ENCODE peak calls at places on chromosomes 1 and 21, in seven cellular contexts. One of them, this sample, is unnamed. For H3K9me2, the result is how much of the 10 kb centered on the place peaks cover.

GRCh38 chr1:224175615-224176014 is 7.4 kb upstream of the DEGS1 start:
- DNase-seq in HCT116: no peak
- DNase-seq in PC-9: no peak
- DNase-seq in MM.1S: no peak
- DNase-seq in GM23248: peak
- DNase-seq in PC-3: no peak
- DNase-seq in GM23338: peak
- DNase-seq in this sample: peak

GRCh38 chr1:30569384-30569783 is 154.0 kb downstream of the MATN1 start:
- DNase-seq in GM23338: peak
- DNase-seq in MM.1S: no peak
- DNase-seq in HCT116: peak
- DNase-seq in GM23248: peak
- DNase-seq in PC-9: no peak
- DNase-seq in PC-3: no peak
- DNase-seq in this sample: no peak

GRCh38 chr1:179807291-179807690 is 64.2 kb downstream of the FAM163A start:
- DNase-seq in PC-9: no peak
- DNase-seq in PC-3: no peak
- DNase-seq in GM23338: no peak
- DNase-seq in HCT116: no peak
- DNase-seq in MM.1S: no peak
- DNase-seq in GM23248: no peak
- DNase-seq in this sample: no peak

GRCh38 chr21:44934797-44935532 is 4.9 kb upstream of the SLX9 start:
- DNase-seq in PC-3: no peak
- DNase-seq in GM23248: no peak
- DNase-seq in GM23338: no peak
- DNase-seq in HCT116: no peak
- DNase-seq in PC-9: no peak
- DNase-seq in MM.1S: no peak
- DNase-seq in this sample: no peak

GRCh38 chr1:204151562-204152309 is at the start of gene ETNK2:
- DNase-seq in HCT116: no peak
- DNase-seq in MM.1S: peak
- DNase-seq in GM23338: peak
- DNase-seq in PC-9: peak
- DNase-seq in GM23248: peak
- DNase-seq in PC-3: peak
- DNase-seq in this sample: peak

GRCh38 chr21:43590220-43590619 is 69.1 kb downstream of the HSF2BP start:
- DNase-seq in HCT116: no peak
- DNase-seq in GM23338: no peak
- DNase-seq in PC-9: no peak
- DNase-seq in GM23248: peak
- DNase-seq in PC-3: no peak
- DNase-seq in MM.1S: no peak
- DNase-seq in this sample: no peak

GRCh38 chr1:202005958-202006357 is 4.4 kb upstream of the ELF3 start:
- DNase-seq in HCT116: no peak
- DNase-seq in PC-3: peak
- DNase-seq in MM.1S: no peak
- DNase-seq in GM23248: peak
- DNase-seq in GM23338: peak
- DNase-seq in PC-9: no peak
- DNase-seq in this sample: no peak

GRCh38 chr21:33848252-33848953 is 67.2 kb downstream of the ATP5PO start:
- DNase-seq in MM.1S: no peak
- DNase-seq in PC-9: peak
- DNase-seq in PC-3: peak
- DNase-seq in GM23338: no peak
- DNase-seq in GM23248: no peak
- DNase-seq in HCT116: no peak
- DNase-seq in this sample: no peak

GRCh38 chr1:233064988-233065387 is 114.6 kb downstream of the NTPCR start:
- DNase-seq in HCT116: no peak
- DNase-seq in MM.1S: no peak
- DNase-seq in GM23248: no peak
- DNase-seq in PC-9: no peak
- DNase-seq in PC-3: no peak
- DNase-seq in GM23338: no peak
- DNase-seq in this sample: no peak

GRCh38 chr1:203229471-203230178 is at the start of gene CHIT1:
- DNase-seq in MM.1S: no peak
- DNase-seq in GM23338: no peak
- DNase-seq in PC-9: no peak
- DNase-seq in PC-3: no peak
- DNase-seq in GM23248: peak
- DNase-seq in HCT116: no peak
- DNase-seq in this sample: no peak

GRCh38 chr1:99397029-99397428 is 132.7 kb downstream of the PLPPR4 start:
- DNase-seq in GM23248: no peak
- DNase-seq in GM23338: peak
- DNase-seq in PC-9: no peak
- DNase-seq in MM.1S: no peak
- DNase-seq in HCT116: no peak
- DNase-seq in PC-3: no peak
- DNase-seq in this sample: no peak

GRCh38 chr1:20100632-20101355 is 18.5 kb downstream of the PLA2G2D start:
- DNase-seq in MM.1S: peak
- DNase-seq in PC-3: peak
- DNase-seq in GM23248: peak
- DNase-seq in GM23338: peak
- DNase-seq in HCT116: peak
- DNase-seq in PC-9: peak
- DNase-seq in this sample: peak

GRCh38 chr1:200980452-200980772 is 43.1 kb downstream of the KIF21B start:
- DNase-seq in PC-9: no peak
- DNase-seq in GM23338: no peak
- DNase-seq in PC-3: no peak
- DNase-seq in HCT116: no peak
- DNase-seq in GM23248: no peak
- DNase-seq in MM.1S: no peak
- DNase-seq in this sample: no peak

GRCh38 chr1:31600641-31601040 is 16.8 kb upstream of the HCRTR1 start:
- DNase-seq in PC-3: no peak
- DNase-seq in GM23338: no peak
- DNase-seq in MM.1S: no peak
- DNase-seq in GM23248: no peak
- DNase-seq in PC-9: no peak
- DNase-seq in HCT116: no peak
- DNase-seq in this sample: no peak

GRCh38 chr1:91809267-91809666 is 76.7 kb downstream of the TGFBR3 start:
- DNase-seq in HCT116: no peak
- DNase-seq in GM23248: no peak
- DNase-seq in PC-9: no peak
- DNase-seq in MM.1S: no peak
- DNase-seq in GM23338: no peak
- DNase-seq in PC-3: no peak
- DNase-seq in this sample: no peak

GRCh38 chr1:85148524-85149250 is 52.1 kb downstream of the SYDE2 start:
- DNase-seq in PC-3: no peak
- DNase-seq in HCT116: no peak
- DNase-seq in GM23248: peak
- DNase-seq in MM.1S: no peak
- DNase-seq in GM23338: no peak
- DNase-seq in PC-9: peak
- DNase-seq in this sample: no peak

GRCh38 chr1:66090863-66091457 is 298.3 kb downstream of the PDE4B start:
- DNase-seq in PC-9: no peak
- DNase-seq in GM23248: peak
- DNase-seq in PC-3: no peak
- DNase-seq in HCT116: no peak
- DNase-seq in MM.1S: no peak
- DNase-seq in GM23338: peak
- DNase-seq in this sample: no peak

GRCh38 chr1:73674945-73675561 is 522.9 kb downstream of the LRRIQ3 start:
- DNase-seq in MM.1S: peak
- DNase-seq in GM23248: peak
- DNase-seq in PC-9: no peak
- DNase-seq in GM23338: peak
- DNase-seq in HCT116: no peak
- DNase-seq in PC-3: peak
- DNase-seq in this sample: peak

GRCh38 chr1:1247341-1247913 is 905 bp upstream of the C1QTNF12 start:
- DNase-seq in MM.1S: no peak
- DNase-seq in GM23248: no peak
- DNase-seq in PC-3: no peak
- DNase-seq in HCT116: no peak
- DNase-seq in GM23338: no peak
- DNase-seq in PC-9: no peak
- DNase-seq in this sample: no peak

GRCh38 chr1:1245178-1245839 is 1.2 kb downstream of the C1QTNF12 start:
- DNase-seq in MM.1S: no peak
- DNase-seq in PC-3: no peak
- DNase-seq in GM23338: no peak
- DNase-seq in PC-9: no peak
- DNase-seq in HCT116: no peak
- DNase-seq in GM23248: peak
- DNase-seq in this sample: no peak

GRCh38 chr1:1245840-1246205 is 699 bp downstream of the C1QTNF12 start:
- DNase-seq in HCT116: no peak
- DNase-seq in GM23338: no peak
- DNase-seq in MM.1S: no peak
- DNase-seq in PC-9: no peak
- DNase-seq in PC-3: no peak
- DNase-seq in GM23248: no peak
- DNase-seq in this sample: no peak

GRCh38 chr1:1246230-1246600 is 307 bp downstream of the C1QTNF12 start:
- DNase-seq in GM23248: peak
- DNase-seq in PC-3: no peak
- DNase-seq in HCT116: no peak
- DNase-seq in PC-9: no peak
- DNase-seq in MM.1S: no peak
- DNase-seq in GM23338: no peak
- DNase-seq in this sample: no peak

DNA sequence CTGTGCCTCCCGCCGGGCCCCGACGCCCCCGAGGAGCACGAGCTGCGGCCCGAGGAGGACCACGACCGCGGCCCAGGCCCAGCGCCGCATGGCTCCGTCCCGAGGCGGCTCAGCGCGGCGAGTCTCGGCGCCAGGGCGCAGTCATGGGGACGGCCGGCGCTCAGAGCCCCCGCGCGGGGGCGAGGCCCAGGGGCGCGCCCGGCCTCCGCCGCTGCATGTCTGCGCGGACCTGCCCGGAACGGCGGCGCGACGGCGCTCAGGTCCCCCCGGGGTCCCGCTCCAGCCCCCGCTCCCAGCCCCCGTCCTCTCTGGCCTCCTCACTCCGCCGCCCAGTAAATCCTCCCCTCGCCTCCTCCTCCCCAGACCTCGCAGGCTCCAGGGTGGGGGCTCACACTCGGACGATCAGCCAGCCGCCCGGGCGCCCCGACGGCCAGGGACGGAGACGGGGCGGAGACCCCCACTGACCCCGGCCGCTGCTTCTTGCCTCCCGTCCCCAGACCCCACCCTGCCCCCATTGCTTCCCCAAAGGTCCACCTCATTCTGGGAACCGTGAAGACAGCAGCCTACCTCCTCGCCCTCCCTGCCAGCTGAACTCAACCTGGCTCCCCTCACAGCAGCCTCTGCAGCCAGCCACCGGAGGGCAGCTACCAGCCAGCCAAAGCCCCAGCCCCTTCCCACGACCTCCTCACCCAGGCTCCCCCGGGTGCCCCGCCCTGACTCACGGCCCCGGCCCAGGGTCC is at the start of gene C1QTNF12:
- DNase-seq in PC-3: no peak
- DNase-seq in GM23338: peak
- DNase-seq in GM23248: peak
- DNase-seq in HCT116: no peak
- DNase-seq in PC-9: no peak
- DNase-seq in MM.1S: no peak
- DNase-seq in this sample: no peak
- TF ChIP-seq EZH2 in PC-3: no peak
- TF ChIP-seq EZH2 in GM23338: no peak
- TF ChIP-seq EZH2 in GM23248: no peak
- TF ChIP-seq EZH2 in HCT116: no peak
- TF ChIP-seq EZH2 in PC-9: no peak
- TF ChIP-seq EZH2 in MM.1S: no peak
- TF ChIP-seq EZH2 in this sample: no peak

GRCh38 chr1:25914074-25914995 is 8.1 kb upstream of the STMN1 start:
- DNase-seq in MM.1S: no peak
- DNase-seq in PC-3: no peak
- DNase-seq in GM23338: no peak
- DNase-seq in GM23248: peak
- DNase-seq in HCT116: no peak
- DNase-seq in PC-9: no peak
- DNase-seq in this sample: no peak
- H3K9me2 ChIP-seq in MM.1S: under half
- H3K9me2 ChIP-seq in PC-3: under half
- H3K9me2 ChIP-seq in GM23338: under half
- H3K9me2 ChIP-seq in GM23248: under half
- H3K9me2 ChIP-seq in HCT116: under half
- H3K9me2 ChIP-seq in PC-9: under half
- H3K9me2 ChIP-seq in this sample: under half

GRCh38 chr1:10693497-10694273 is 102.8 kb downstream of the CASZ1 start:
- DNase-seq in HCT116: no peak
- DNase-seq in GM23248: peak
- DNase-seq in PC-3: peak
- DNase-seq in GM23338: peak
- DNase-seq in PC-9: no peak
- DNase-seq in MM.1S: no peak
- DNase-seq in this sample: peak
- TF ChIP-seq EZH2 in HCT116: no peak
- TF ChIP-seq EZH2 in GM23248: no peak
- TF ChIP-seq EZH2 in PC-3: no peak
- TF ChIP-seq EZH2 in GM23338: no peak
- TF ChIP-seq EZH2 in PC-9: no peak
- TF ChIP-seq EZH2 in MM.1S: no peak
- TF ChIP-seq EZH2 in this sample: no peak

DNA sequence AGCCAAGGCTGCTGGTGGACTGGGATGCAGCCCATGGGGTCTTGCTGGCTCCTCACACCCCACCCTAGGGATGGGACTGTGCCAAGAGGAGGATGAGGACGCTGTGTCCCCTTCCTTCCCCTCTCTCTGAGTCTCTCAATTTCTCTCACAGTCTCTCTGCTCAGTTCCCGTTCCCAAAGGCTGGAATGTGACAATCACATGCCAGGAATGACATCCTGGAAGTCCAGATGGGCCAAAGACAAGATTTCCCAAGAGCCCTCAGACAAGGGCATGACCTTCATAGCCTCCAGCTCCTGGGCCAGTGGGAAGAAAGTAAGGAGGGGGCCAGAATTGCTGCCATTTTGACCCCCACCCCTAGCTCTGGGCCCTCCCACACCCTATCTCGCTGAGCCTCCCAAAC is 7.6 kb upstream of the CDCP2 start:
- DNase-seq in GM23248: no peak
- DNase-seq in MM.1S: no peak
- DNase-seq in PC-9: no peak
- DNase-seq in HCT116: no peak
- DNase-seq in PC-3: no peak
- DNase-seq in GM23338: no peak
- DNase-seq in this sample: no peak
- H3K9me2 ChIP-seq in GM23248: under half
- H3K9me2 ChIP-seq in MM.1S: under half
- H3K9me2 ChIP-seq in PC-9: under half
- H3K9me2 ChIP-seq in HCT116: under half
- H3K9me2 ChIP-seq in PC-3: under half
- H3K9me2 ChIP-seq in GM23338: under half
- H3K9me2 ChIP-seq in this sample: under half

This sample was measured in hepatocyte.